ENCODE peak calls at places on chromosomes 1 and 21, in four cellular contexts. U is K562, Z is IMR-90, C is GM12878. W is an unnamed sample.

GRCh38 chr1:59664167-59664566 is 150.6 kb upstream of the HOOK1 start:
- DNase-seq in U (no peak), Z (no peak), C (no peak), W (no peak)

GRCh38 chr1:54808443-54809207 is 7.5 kb upstream of the TTC22 start:
- DNase-seq in Z (no peak), C (no peak), U (peak; percentile 41), W (no peak)

GRCh38 chr1:55374801-55375616 is 159.8 kb upstream of the USP24 start:
- DNase-seq in Z (no peak), C (no peak), U (no peak), W (no peak)

GRCh38 chr1:13948851-13949490 is 249.0 kb downstream of the PRDM2 start:
- DNase-seq in Z (no peak), U (no peak), C (no peak), W (no peak)

GRCh38 chr1:17538010-17538409 is 1.5 kb upstream of the ARHGEF10L start:
- DNase-seq in C (no peak), Z (no peak), U (no peak), W (no peak)

GRCh38 chr21:38596264-38597042 is 98.2 kb upstream of the ERG start:
- DNase-seq in Z (no peak), U (no peak), C (no peak), W (no peak)

GRCh38 chr21:27681038-27681437 is 714.1 kb upstream of the ADAMTS5 start:
- DNase-seq in Z (peak; percentile 46), U (no peak), C (no peak), W (peak; percentile 14)

GRCh38 chr1:25641329-25641725 is 24.7 kb downstream of the MAN1C1 start:
- DNase-seq in Z (no peak), C (no peak), U (no peak), W (no peak)

GRCh38 chr1:214466759-214467585 is 84.4 kb downstream of the PTPN14 start:
- DNase-seq in C (no peak), Z (no peak), U (no peak), W (no peak)

GRCh38 chr1:15083578-15083977 is 70.0 kb upstream of the TMEM51 start:
- DNase-seq in Z (peak; percentile 15), U (no peak), C (no peak), W (no peak)

GRCh38 chr21:29888437-29888836 is 51.4 kb downstream of the GRIK1 start:
- DNase-seq in C (no peak), U (no peak), Z (no peak), W (no peak)

GRCh38 chr1:38005195-38006007 is at the start of gene FHL3:
- DNase-seq in U (peak; percentile 95), C (no peak), Z (peak; percentile 33), W (peak; percentile 25)

GRCh38 chr1:150604226-150604588 is 24.8 kb upstream of the MCL1 start:
- DNase-seq in C (no peak), Z (no peak), U (no peak), W (no peak)

GRCh38 chr1:30638811-30639210 is 84.6 kb downstream of the MATN1 start:
- DNase-seq in U (no peak), C (no peak), Z (no peak), W (no peak)

GRCh38 chr1:151837841-151838490 is 1.7 kb downstream of the C2CD4D start:
- DNase-seq in U (no peak), C (no peak), Z (peak; percentile 10), W (no peak)

GRCh38 chr1:56472860-56473259 is 106.5 kb downstream of the PLPP3 start:
- DNase-seq in Z (no peak), U (no peak), C (peak; percentile 54), W (no peak)

GRCh38 chr1:206422525-206422924 is 47.8 kb upstream of the IKBKE start:
- DNase-seq in Z (no peak), U (no peak), C (no peak), W (no peak)

GRCh38 chr21:36803801-36804452 is 105.0 kb downstream of the SIM2 start:
- DNase-seq in Z (no peak), C (no peak), U (no peak), W (no peak)

GRCh38 chr1:33578557-33579448 is 106.4 kb downstream of the ZSCAN20 start:
- DNase-seq in Z (no peak), U (no peak), C (no peak), W (no peak)

GRCh38 chr1:68051475-68051874 is 1.0 kb upstream of the DIRAS3 start:
- DNase-seq in U (no peak), Z (peak; percentile 68), C (no peak), W (peak; percentile 77)

GRCh38 chr21:28069446-28069845 is 923.2 kb downstream of the LTN1 start:
- DNase-seq in Z (peak; percentile 83), U (no peak), C (no peak), W (no peak)

GRCh38 chr1:184296466-184297243 is 90.2 kb upstream of the C1orf21 start:
- DNase-seq in Z (peak; percentile 91), C (no peak), U (no peak), W (peak; percentile 97)

GRCh38 chr21:33217168-33217567 is 12.6 kb upstream of the IFNAR2 start:
- DNase-seq in C (no peak), U (no peak), Z (no peak), W (no peak)

GRCh38 chr21:33212159-33212851 is 17.4 kb upstream of the IFNAR2 start:
- DNase-seq in Z (peak; percentile 83), U (no peak), C (no peak), W (peak; percentile 56)

GRCh38 chr21:33211305-33211704 is 18.4 kb upstream of the IFNAR2 start:
- DNase-seq in U (no peak), Z (no peak), C (no peak), W (no peak)

GRCh38 chr21:33211732-33212131 is 18.0 kb upstream of the IFNAR2 start:
- DNase-seq in Z (no peak), C (no peak), U (no peak), W (no peak)

DNA sequence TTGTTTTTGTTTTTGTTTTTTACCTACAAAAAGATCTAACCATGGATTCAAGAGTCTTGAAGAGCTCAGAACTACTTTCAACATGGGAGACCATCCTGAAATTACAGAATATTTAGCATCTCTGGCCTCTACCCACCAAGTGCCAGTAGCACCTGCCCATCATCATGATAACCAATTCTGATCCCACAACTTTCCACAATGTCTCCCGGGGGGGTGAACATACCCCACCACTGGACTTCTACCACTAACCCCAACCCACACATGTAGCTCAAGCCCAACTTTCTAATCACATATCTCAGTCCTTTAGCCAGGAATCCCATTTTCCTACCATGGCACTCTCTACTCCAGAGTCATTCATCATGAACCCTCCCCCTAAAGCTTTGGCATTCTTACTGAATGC is 15.7 kb upstream of the IFNAR2 start:
- DNase-seq in U (no peak), Z (no peak), C (no peak), W (no peak)
- TF ChIP-seq CTCF in U (no peak), Z (no peak), C (no peak), W (no peak)

GRCh38 chr1:74674278-74675048 is 871 bp upstream of the ERICH3 start:
- DNase-seq in Z (no peak), C (no peak), U (no peak), W (no peak)
- TF ChIP-seq FOS in Z (no peak), C (no peak), U (no peak), W (no peak)

GRCh38 chr1:210645582-210646257 is 317.0 kb downstream of the HHAT start:
- DNase-seq in U (no peak), Z (peak; percentile 12), C (no peak), W (no peak)
- H3K4me1 ChIP-seq in U (no peaks in the 10 kb centered on the region), Z (peaks cover 7% of the 10 kb centered on the region), C (no peaks in the 10 kb centered on the region), W (no peaks in the 10 kb centered on the region)

DNA sequence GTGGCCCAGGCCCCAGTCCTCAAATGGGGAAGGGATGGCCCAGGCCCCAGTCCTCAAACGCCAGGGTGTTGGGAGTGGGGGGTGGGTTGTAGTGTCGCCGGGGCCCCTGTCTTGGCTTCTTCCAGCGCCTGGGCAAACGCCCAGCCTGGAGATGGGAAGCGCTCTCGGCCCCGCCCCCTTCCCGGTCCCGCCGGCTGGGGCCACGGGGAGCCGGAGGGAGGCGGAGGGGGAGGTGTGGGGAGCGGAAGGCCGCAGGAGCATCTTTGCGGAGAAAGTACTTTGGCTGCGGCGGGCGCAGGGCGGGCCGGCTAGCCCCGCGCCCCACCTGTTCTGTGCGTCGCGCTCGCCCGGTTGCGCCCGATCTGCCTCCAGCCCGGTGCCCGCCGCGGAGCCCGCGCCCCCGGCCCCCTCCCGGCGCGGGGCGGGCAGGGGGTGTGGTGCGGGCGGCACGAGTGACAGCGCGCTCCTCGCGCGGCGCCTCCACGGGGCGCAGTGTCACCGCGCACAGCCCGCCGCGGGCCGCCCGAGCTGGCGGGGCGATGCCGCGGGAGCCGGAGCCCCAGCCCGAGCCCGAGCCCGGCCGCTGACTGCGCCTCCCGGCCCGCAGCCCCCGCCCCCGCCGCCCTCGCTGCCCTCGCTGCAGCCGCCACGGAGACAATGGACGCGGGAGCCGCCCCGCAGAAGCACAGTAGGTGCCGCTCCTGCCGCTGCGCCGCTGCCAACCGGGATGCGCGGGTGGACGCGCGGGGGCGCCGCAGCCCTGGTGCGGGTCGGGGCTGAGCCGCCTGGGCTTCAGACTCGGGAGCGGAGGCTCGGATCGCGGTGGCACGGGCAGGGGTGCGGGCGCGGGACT is 31.1 kb upstream of the PEX10 start:
- DNase-seq in Z (no peak), U (peak; percentile 42), C (no peak), W (no peak)
- TF ChIP-seq CTCF in Z (peak; percentile 41), U (no peak), C (no peak), W (peak; percentile 26)

DNA sequence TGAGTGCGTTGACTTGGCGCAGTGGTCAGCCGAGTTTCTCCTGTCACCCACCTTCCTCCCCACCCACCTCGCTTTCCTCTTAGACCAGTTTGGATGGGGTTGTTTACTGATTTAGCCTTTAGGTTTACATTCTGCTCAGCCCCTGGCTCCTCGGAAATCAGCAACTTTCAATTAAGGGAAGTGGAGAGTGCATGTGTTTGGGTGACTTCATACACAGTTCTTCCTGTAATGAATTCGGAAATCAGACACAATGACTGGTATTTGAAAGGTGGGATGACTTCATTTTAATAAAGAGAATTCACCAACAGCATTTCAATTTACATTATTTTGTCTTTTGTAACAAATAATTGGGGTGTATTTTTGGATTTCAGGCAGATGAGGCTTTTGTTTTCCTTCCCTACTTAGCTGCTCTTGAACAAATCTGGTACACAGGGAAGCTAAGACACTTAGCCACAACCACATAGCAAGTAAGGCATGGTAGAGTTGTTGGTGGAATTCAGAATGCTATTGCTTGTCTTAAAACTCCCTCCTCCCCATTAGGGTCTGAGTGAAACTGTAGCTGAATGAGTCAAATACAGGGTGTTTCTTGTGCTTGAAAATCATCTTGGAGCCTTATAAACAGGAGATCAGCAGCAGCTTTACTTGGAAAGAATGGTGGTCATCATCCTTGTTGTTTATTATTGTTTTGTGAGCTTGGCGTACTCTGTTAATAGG is 870 bp downstream of the STX12 start:
- DNase-seq in Z (peak; percentile 62), C (no peak), U (no peak), W (peak; percentile 75)
- TF ChIP-seq FOS in Z (no peak), C (no peak), U (no peak), W (peak; percentile 20)

DNA sequence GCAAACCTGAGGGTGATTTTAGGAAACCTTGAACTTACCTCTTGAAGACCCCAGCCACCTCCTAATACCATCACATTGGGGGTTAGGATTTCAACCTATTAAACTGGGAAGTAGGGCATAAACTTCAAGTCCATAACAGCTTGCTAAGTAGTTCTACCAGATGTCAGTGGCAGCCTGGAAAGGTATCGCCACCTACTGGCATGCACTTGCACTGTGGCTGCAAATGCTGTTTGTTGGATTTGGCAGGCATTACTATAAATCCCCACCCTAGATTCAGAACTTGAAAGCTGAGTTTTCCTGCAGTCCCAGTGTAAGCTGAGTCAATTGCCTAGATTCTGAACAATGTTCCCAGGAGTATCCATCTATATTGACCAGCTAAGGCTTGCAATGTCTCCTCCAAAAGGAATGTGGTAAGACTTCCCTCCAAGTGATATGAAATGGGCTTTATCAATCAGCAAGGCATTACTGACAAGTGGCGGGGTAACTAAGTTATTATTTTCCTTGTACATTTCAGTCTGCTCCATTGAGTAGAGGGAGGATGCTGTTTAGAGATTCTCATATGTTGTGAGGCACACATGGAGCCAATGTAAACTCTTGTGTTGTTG is 474.5 kb downstream of the PTPRC start:
- DNase-seq in Z (peak; percentile 82), U (no peak), C (peak; percentile 43), W (peak; percentile 85)
- H3K4me1 ChIP-seq in Z (no peaks in the 10 kb centered on the region), U (no peaks in the 10 kb centered on the region), C (no peaks in the 10 kb centered on the region), W (no peaks in the 10 kb centered on the region)